ENCODE peak calls at places on chromosomes 1 and 21, in six cellular contexts. One of them, this sample, is unnamed.

GRCh38 chr1:243731974-243732373 is 118.1 kb downstream of the AKT3 start:
- DNase-seq in amniotic stem cell: no peak
- DNase-seq in posterior cingulate gyrus: no peak
- DNase-seq in LHCN-M2: peak; percentile 57
- DNase-seq in AG20443: no peak
- DNase-seq in HCEC 1CT: no peak
- DNase-seq in this sample: no peak

GRCh38 chr1:198620951-198621824 is 17.7 kb upstream of the PTPRC start:
- DNase-seq in amniotic stem cell: no peak
- DNase-seq in posterior cingulate gyrus: no peak
- DNase-seq in LHCN-M2: no peak
- DNase-seq in AG20443: no peak
- DNase-seq in HCEC 1CT: no peak
- DNase-seq in this sample: no peak

GRCh38 chr1:15985611-15986272 is 9.8 kb upstream of the ZBTB17 start:
- DNase-seq in amniotic stem cell: no peak
- DNase-seq in posterior cingulate gyrus: no peak
- DNase-seq in LHCN-M2: no peak
- DNase-seq in AG20443: no peak
- DNase-seq in HCEC 1CT: no peak
- DNase-seq in this sample: no peak

GRCh38 chr1:230463760-230464159 is 37.6 kb upstream of the PGBD5 start:
- DNase-seq in amniotic stem cell: no peak
- DNase-seq in posterior cingulate gyrus: no peak
- DNase-seq in LHCN-M2: no peak
- DNase-seq in AG20443: no peak
- DNase-seq in HCEC 1CT: no peak
- DNase-seq in this sample: no peak

GRCh38 chr21:44020551-44020950 is 8.4 kb downstream of the TRAPPC10 start:
- DNase-seq in amniotic stem cell: no peak
- DNase-seq in posterior cingulate gyrus: no peak
- DNase-seq in LHCN-M2: no peak
- DNase-seq in AG20443: no peak
- DNase-seq in HCEC 1CT: no peak
- DNase-seq in this sample: no peak

GRCh38 chr1:183687546-183688279 is 34.6 kb upstream of the APOBEC4 start:
- DNase-seq in amniotic stem cell: no peak
- DNase-seq in posterior cingulate gyrus: no peak
- DNase-seq in LHCN-M2: no peak
- DNase-seq in AG20443: no peak
- DNase-seq in HCEC 1CT: no peak
- DNase-seq in this sample: no peak

GRCh38 chr1:20588634-20589225 is at the start of gene CDA:
- DNase-seq in amniotic stem cell: no peak
- DNase-seq in posterior cingulate gyrus: no peak
- DNase-seq in LHCN-M2: no peak
- DNase-seq in AG20443: peak; percentile 46
- DNase-seq in HCEC 1CT: no peak
- DNase-seq in this sample: no peak

GRCh38 chr1:66767590-66767989 is 15.3 kb downstream of the DYNLT5 start:
- DNase-seq in amniotic stem cell: no peak
- DNase-seq in posterior cingulate gyrus: no peak
- DNase-seq in LHCN-M2: no peak
- DNase-seq in AG20443: no peak
- DNase-seq in HCEC 1CT: no peak
- DNase-seq in this sample: no peak

GRCh38 chr1:37055631-37056030 is 21.3 kb upstream of the GRIK3 start:
- DNase-seq in amniotic stem cell: no peak
- DNase-seq in posterior cingulate gyrus: no peak
- DNase-seq in LHCN-M2: no peak
- DNase-seq in AG20443: no peak
- DNase-seq in HCEC 1CT: no peak
- DNase-seq in this sample: no peak

GRCh38 chr1:4481451-4481850 is 173.0 kb upstream of the AJAP1 start:
- DNase-seq in amniotic stem cell: no peak
- DNase-seq in posterior cingulate gyrus: no peak
- DNase-seq in LHCN-M2: no peak
- DNase-seq in AG20443: no peak
- DNase-seq in HCEC 1CT: no peak
- DNase-seq in this sample: no peak

GRCh38 chr1:154736840-154737239 is 128.9 kb upstream of the ADAR start:
- DNase-seq in amniotic stem cell: no peak
- DNase-seq in posterior cingulate gyrus: no peak
- DNase-seq in LHCN-M2: peak; percentile 60
- DNase-seq in AG20443: peak; percentile 76
- DNase-seq in HCEC 1CT: peak; percentile 43
- DNase-seq in this sample: peak; percentile 23

GRCh38 chr1:111452581-111452980 is 3.3 kb downstream of the ATP5PB start:
- DNase-seq in amniotic stem cell: no peak
- DNase-seq in posterior cingulate gyrus: no peak
- DNase-seq in LHCN-M2: no peak
- DNase-seq in AG20443: no peak
- DNase-seq in HCEC 1CT: no peak
- DNase-seq in this sample: no peak

GRCh38 chr1:20964540-20965484 is 177.7 kb upstream of the HP1BP3 start:
- DNase-seq in amniotic stem cell: no peak
- DNase-seq in posterior cingulate gyrus: no peak
- DNase-seq in LHCN-M2: no peak
- DNase-seq in AG20443: no peak
- DNase-seq in HCEC 1CT: no peak
- DNase-seq in this sample: no peak

GRCh38 chr1:26949926-26950319 is 10.3 kb downstream of the KDF1 start:
- DNase-seq in amniotic stem cell: no peak
- DNase-seq in posterior cingulate gyrus: no peak
- DNase-seq in LHCN-M2: no peak
- DNase-seq in AG20443: no peak
- DNase-seq in HCEC 1CT: no peak
- DNase-seq in this sample: no peak

GRCh38 chr1:147084273-147085096 is 87.8 kb downstream of the PRKAB2 start:
- DNase-seq in amniotic stem cell: peak; percentile 66
- DNase-seq in posterior cingulate gyrus: peak; percentile 73
- DNase-seq in LHCN-M2: peak; percentile 94
- DNase-seq in AG20443: peak; percentile 78
- DNase-seq in HCEC 1CT: peak; percentile 95
- DNase-seq in this sample: peak; percentile 48

GRCh38 chr1:211741116-211741515 is 65.7 kb upstream of the NEK2 start:
- DNase-seq in amniotic stem cell: no peak
- DNase-seq in posterior cingulate gyrus: no peak
- DNase-seq in LHCN-M2: no peak
- DNase-seq in AG20443: no peak
- DNase-seq in HCEC 1CT: no peak
- DNase-seq in this sample: no peak

GRCh38 chr21:32572574-32573420 is 12.5 kb downstream of the TCP10L start:
- DNase-seq in amniotic stem cell: no peak
- DNase-seq in posterior cingulate gyrus: no peak
- DNase-seq in LHCN-M2: no peak
- DNase-seq in AG20443: no peak
- DNase-seq in HCEC 1CT: no peak
- DNase-seq in this sample: no peak

GRCh38 chr21:32426592-32427051 is 14.1 kb downstream of the EVA1C start:
- DNase-seq in amniotic stem cell: no peak
- DNase-seq in posterior cingulate gyrus: no peak
- DNase-seq in LHCN-M2: peak; percentile 37
- DNase-seq in AG20443: peak; percentile 63
- DNase-seq in HCEC 1CT: no peak
- DNase-seq in this sample: peak; percentile 17

This sample was measured in amygdala.